ENCODE peak calls at places on chromosome 2, in eight cellular contexts. T is brain microvascular endothelial cell; Q is fibroblast of the aortic adventitia; N is GM19239; V is nucleus accumbens; O is GM13977; L is activated CD4-positive, alpha-beta T cell treated with anti-CD3 and anti-CD28 coated beads, Interleukin-2, amount 50 U/mL, for 1 hour; M is effector memory CD8-positive, alpha-beta T cell. H is an unnamed sample.

GRCh38 chr2:28750316-28751101 is 1.1 kb upstream of the PPP1CB start:
- DNase-seq in T (no peak), Q (peak; percentile 72), N (no peak), V (no peak), O (peak; percentile 15), L (no peak), M (no peak), H (peak; percentile 35)

GRCh38 chr2:235746257-235746934 is 252.6 kb downstream of the AGAP1 start:
- DNase-seq in T (peak; percentile 78), Q (peak; percentile 92), N (peak; percentile 56), V (no peak), O (peak; percentile 81), L (peak; percentile 32), M (peak; percentile 39), H (peak; percentile 32)

GRCh38 chr2:72619622-72620021 is 206.2 kb downstream of the EXOC6B start:
- DNase-seq in T (peak; percentile 47), Q (no peak), N (no peak), V (no peak), O (no peak), L (no peak), M (no peak), H (no peak)

GRCh38 chr2:8327371-8328100 is 354.3 kb upstream of the ID2 start:
- DNase-seq in T (no peak), Q (no peak), N (no peak), V (no peak), O (no peak), L (no peak), M (no peak), H (no peak)

GRCh38 chr2:179711375-179711774 is 150.0 kb downstream of the ZNF385B start:
- DNase-seq in T (no peak), Q (no peak), N (no peak), V (no peak), O (no peak), L (no peak), M (no peak), H (no peak)

GRCh38 chr2:239308696-239309397 is 92.0 kb downstream of the HDAC4 start:
- DNase-seq in T (peak; percentile 52), Q (peak; percentile 84), N (no peak), V (no peak), O (no peak), L (no peak), M (no peak), H (no peak)

GRCh38 chr2:20187331-20187730 is 37.6 kb downstream of the SDC1 start:
- DNase-seq in T (no peak), Q (no peak), N (no peak), V (no peak), O (no peak), L (no peak), M (no peak), H (no peak)

GRCh38 chr2:106075038-106075437 is 119.1 kb downstream of the UXS1 start:
- DNase-seq in T (no peak), Q (no peak), N (no peak), V (no peak), O (no peak), L (no peak), M (no peak), H (no peak)

GRCh38 chr2:196511258-196511971 is 128.1 kb upstream of the CCDC150 start:
- DNase-seq in T (no peak), Q (no peak), N (no peak), V (no peak), O (no peak), L (no peak), M (no peak), H (no peak)

GRCh38 chr2:111623380-111623779 is 260.6 kb downstream of the ANAPC1 start:
- DNase-seq in T (no peak), Q (no peak), N (no peak), V (no peak), O (no peak), L (no peak), M (no peak), H (no peak)

GRCh38 chr2:231926180-231926741 is at the start of gene NPPC:
- DNase-seq in T (peak; percentile 22), Q (peak; percentile 32), N (peak; percentile 64), V (no peak), O (peak; percentile 90), L (peak; percentile 22), M (no peak), H (peak; percentile 48)

GRCh38 chr2:72887836-72888437 is 729 bp downstream of the SPR start:
- DNase-seq in T (peak; percentile 79), Q (peak; percentile 89), N (peak; percentile 48), V (peak; percentile 26), O (peak; percentile 66), L (peak; percentile 42), M (peak; percentile 13), H (peak; percentile 29)

GRCh38 chr2:69309336-69310048 is 77.5 kb downstream of the GFPT1 start:
- DNase-seq in T (peak; percentile 76), Q (peak; percentile 66), N (no peak), V (no peak), O (no peak), L (no peak), M (no peak), H (no peak)

GRCh38 chr2:98280376-98281102 is 65.7 kb upstream of the CNGA3 start:
- DNase-seq in T (no peak), Q (peak; percentile 1), N (no peak), V (no peak), O (no peak), L (no peak), M (no peak), H (no peak)

GRCh38 chr2:77193858-77194448 is 328.2 kb downstream of the LRRTM4 start:
- DNase-seq in T (no peak), Q (no peak), N (no peak), V (no peak), O (no peak), L (no peak), M (no peak), H (no peak)

GRCh38 chr2:214874694-214875093 is 65.2 kb upstream of the BARD1 start:
- DNase-seq in T (no peak), Q (no peak), N (no peak), V (no peak), O (no peak), L (no peak), M (no peak), H (no peak)

GRCh38 chr2:238973038-238973772 is 125.3 kb downstream of the TWIST2 start:
- DNase-seq in T (no peak), Q (peak; percentile 49), N (no peak), V (no peak), O (no peak), L (no peak), M (no peak), H (no peak)

GRCh38 chr2:28623582-28624405 is 127.8 kb upstream of the PPP1CB start:
- DNase-seq in T (no peak), Q (no peak), N (no peak), V (no peak), O (no peak), L (no peak), M (no peak), H (no peak)

H was measured in naive thymus-derived CD4-positive, alpha-beta T cell.